ENCODE peak calls at places on chromosome 7, in four cellular contexts. H, I, E and T are unnamed samples.

GRCh38 chr7:69862413-69863064 is 264.3 kb downstream of the AUTS2 start:
- DNase-seq in H (no peak), I (no peak), E (no peak), T (no peak)

GRCh38 chr7:113071465-113071864 is 15.2 kb downstream of the GPR85 start:
- DNase-seq in H (no peak), I (no peak), E (no peak), T (no peak)

GRCh38 chr7:80145780-80146422 is 11.3 kb downstream of the GNAI1 start:
- DNase-seq in H (no peak), I (no peak), E (no peak), T (no peak)

GRCh38 chr7:159191236-159191635 is 46.6 kb upstream of the VIPR2 start:
- DNase-seq in H (no peak), I (no peak), E (no peak), T (no peak)

GRCh38 chr7:148385009-148385682 is 205.4 kb upstream of the C7orf33 start:
- DNase-seq in H (no peak), I (no peak), E (peak; percentile 52), T (no peak)

GRCh38 chr7:128105228-128106022 is 74.2 kb upstream of the LRRC4 start:
- DNase-seq in H (no peak), I (no peak), E (no peak), T (no peak)

GRCh38 chr7:68936501-68936900 is 661.8 kb upstream of the AUTS2 start:
- DNase-seq in H (no peak), I (no peak), E (no peak), T (no peak)

GRCh38 chr7:112892263-112892662 is 102.1 kb upstream of the TMEM168 start:
- DNase-seq in H (no peak), I (no peak), E (no peak), T (no peak)

GRCh38 chr7:132519936-132520335 is 56.3 kb downstream of the PLXNA4 start:
- DNase-seq in H (no peak), I (no peak), E (no peak), T (no peak)

GRCh38 chr7:16055263-16055976 is 365.9 kb downstream of the CRPPA start:
- DNase-seq in H (no peak), I (no peak), E (no peak), T (no peak)

GRCh38 chr7:2707481-2707880 is 19.5 kb downstream of the AMZ1 start:
- DNase-seq in H (no peak), I (no peak), E (no peak), T (no peak)

GRCh38 chr7:95691464-95691863 is 80.9 kb upstream of the DYNC1I1 start:
- DNase-seq in H (no peak), I (no peak), E (no peak), T (no peak)

GRCh38 chr7:36763084-36763807 is 39.0 kb upstream of the AOAH start:
- DNase-seq in H (no peak), I (no peak), E (no peak), T (no peak)

GRCh38 chr7:44801890-44802289 is 5.4 kb downstream of the PPIA start:
- DNase-seq in H (no peak), I (no peak), E (no peak), T (no peak)

GRCh38 chr7:51316666-51317581 is at the start of gene COBL:
- DNase-seq in H (no peak), I (no peak), E (peak; percentile 72), T (peak; percentile 28)